ENCODE peak calls at places on chromosomes 3 and 15, in six cellular contexts. One of them, this sample, is unnamed.

GRCh38 chr15:68781766-68782588 is 38.7 kb downstream of the ANP32A start:
- DNase-seq in IMR-90: no peak
- DNase-seq in tibial nerve: peak; percentile 33
- DNase-seq in right lobe of liver: peak; percentile 73
- DNase-seq in lower leg skin: peak; percentile 57
- DNase-seq in uterus: peak; percentile 57
- DNase-seq in this sample: no peak

GRCh38 chr3:29937185-29937584 is 656.3 kb downstream of the RBMS3 start:
- DNase-seq in right lobe of liver: no peak
- DNase-seq in uterus: no peak
- DNase-seq in lower leg skin: no peak
- DNase-seq in tibial nerve: no peak
- DNase-seq in IMR-90: peak; percentile 66
- DNase-seq in this sample: no peak

GRCh38 chr3:126146525-126147146 is 33.8 kb downstream of the ALDH1L1 start:
- DNase-seq in lower leg skin: no peak
- DNase-seq in tibial nerve: no peak
- DNase-seq in IMR-90: no peak
- DNase-seq in uterus: no peak
- DNase-seq in right lobe of liver: no peak
- DNase-seq in this sample: no peak

GRCh38 chr3:71690222-71690821 is 34.9 kb downstream of the EIF4E3 start:
- DNase-seq in lower leg skin: no peak
- DNase-seq in right lobe of liver: no peak
- DNase-seq in tibial nerve: no peak
- DNase-seq in uterus: no peak
- DNase-seq in IMR-90: peak; percentile 76
- DNase-seq in this sample: no peak

GRCh38 chr15:78105541-78106241 is 13.3 kb downstream of the SH2D7 start:
- DNase-seq in lower leg skin: no peak
- DNase-seq in uterus: no peak
- DNase-seq in tibial nerve: no peak
- DNase-seq in right lobe of liver: peak; percentile 8
- DNase-seq in IMR-90: peak; percentile 29
- DNase-seq in this sample: no peak

GRCh38 chr3:134373942-134374790 is at the start of gene AMOTL2:
- DNase-seq in lower leg skin: peak; percentile 82
- DNase-seq in uterus: peak; percentile 91
- DNase-seq in IMR-90: peak; percentile 97
- DNase-seq in tibial nerve: peak; percentile 76
- DNase-seq in right lobe of liver: peak; percentile 88
- DNase-seq in this sample: peak; percentile 64

GRCh38 chr15:40702077-40702476 is 7.1 kb downstream of the RAD51 start:
- DNase-seq in uterus: no peak
- DNase-seq in tibial nerve: no peak
- DNase-seq in IMR-90: peak; percentile 28
- DNase-seq in right lobe of liver: no peak
- DNase-seq in lower leg skin: no peak
- DNase-seq in this sample: no peak

GRCh38 chr15:34155859-34156258 is 54.0 kb downstream of the PGBD4 start:
- DNase-seq in uterus: no peak
- DNase-seq in lower leg skin: no peak
- DNase-seq in right lobe of liver: no peak
- DNase-seq in IMR-90: no peak
- DNase-seq in tibial nerve: no peak
- DNase-seq in this sample: no peak

GRCh38 chr3:177523991-177524438 is 326.7 kb upstream of the TBL1XR1 start:
- DNase-seq in lower leg skin: no peak
- DNase-seq in right lobe of liver: no peak
- DNase-seq in IMR-90: peak; percentile 74
- DNase-seq in uterus: no peak
- DNase-seq in tibial nerve: no peak
- DNase-seq in this sample: no peak

GRCh38 chr15:60038111-60038521 is 34.0 kb downstream of the FOXB1 start:
- DNase-seq in uterus: no peak
- DNase-seq in lower leg skin: no peak
- DNase-seq in IMR-90: no peak
- DNase-seq in tibial nerve: no peak
- DNase-seq in right lobe of liver: no peak
- DNase-seq in this sample: no peak

GRCh38 chr3:119220970-119221667 is 19.6 kb downstream of the B4GALT4 start:
- DNase-seq in right lobe of liver: no peak
- DNase-seq in tibial nerve: no peak
- DNase-seq in IMR-90: no peak
- DNase-seq in uterus: no peak
- DNase-seq in lower leg skin: no peak
- DNase-seq in this sample: no peak

GRCh38 chr15:94844188-94844532 is 612.8 kb downstream of the MCTP2 start:
- DNase-seq in uterus: no peak
- DNase-seq in lower leg skin: no peak
- DNase-seq in right lobe of liver: no peak
- DNase-seq in tibial nerve: no peak
- DNase-seq in IMR-90: no peak
- DNase-seq in this sample: no peak

GRCh38 chr3:38438421-38438820 is 15.3 kb upstream of the ACVR2B start:
- DNase-seq in tibial nerve: no peak
- DNase-seq in uterus: no peak
- DNase-seq in right lobe of liver: no peak
- DNase-seq in IMR-90: peak; percentile 22
- DNase-seq in lower leg skin: no peak
- DNase-seq in this sample: no peak

GRCh38 chr3:40623567-40623966 is 98.8 kb downstream of the ZNF621 start:
- DNase-seq in IMR-90: no peak
- DNase-seq in uterus: no peak
- DNase-seq in right lobe of liver: no peak
- DNase-seq in tibial nerve: no peak
- DNase-seq in lower leg skin: peak; percentile 55
- DNase-seq in this sample: no peak

GRCh38 chr15:86892774-86893449 is 813.2 kb downstream of the AGBL1 start:
- DNase-seq in IMR-90: no peak
- DNase-seq in right lobe of liver: no peak
- DNase-seq in lower leg skin: no peak
- DNase-seq in tibial nerve: no peak
- DNase-seq in uterus: no peak
- DNase-seq in this sample: no peak

GRCh38 chr15:33941279-33942063 is 26.8 kb upstream of the CHRM5 start:
- DNase-seq in lower leg skin: no peak
- DNase-seq in uterus: no peak
- DNase-seq in tibial nerve: no peak
- DNase-seq in right lobe of liver: no peak
- DNase-seq in IMR-90: no peak
- DNase-seq in this sample: no peak

GRCh38 chr3:138879541-138880380 is 45.0 kb upstream of the PIK3CB start:
- DNase-seq in uterus: no peak
- DNase-seq in lower leg skin: no peak
- DNase-seq in IMR-90: no peak
- DNase-seq in tibial nerve: no peak
- DNase-seq in right lobe of liver: no peak
- DNase-seq in this sample: no peak

GRCh38 chr15:91921188-91921820 is 67.8 kb downstream of the SLCO3A1 start:
- DNase-seq in lower leg skin: no peak
- DNase-seq in tibial nerve: no peak
- DNase-seq in right lobe of liver: no peak
- DNase-seq in IMR-90: peak; percentile 44
- DNase-seq in uterus: no peak
- DNase-seq in this sample: no peak

GRCh38 chr15:72042054-72042453 is 75.9 kb downstream of the MYO9A start:
- DNase-seq in lower leg skin: no peak
- DNase-seq in tibial nerve: no peak
- DNase-seq in IMR-90: no peak
- DNase-seq in right lobe of liver: no peak
- DNase-seq in uterus: no peak
- DNase-seq in this sample: no peak

GRCh38 chr15:38692789-38693062 is 128.1 kb upstream of the RASGRP1 start:
- DNase-seq in uterus: no peak
- DNase-seq in right lobe of liver: no peak
- DNase-seq in IMR-90: no peak
- DNase-seq in tibial nerve: no peak
- DNase-seq in lower leg skin: no peak
- DNase-seq in this sample: no peak

GRCh38 chr3:94121161-94121560 is 58.3 kb downstream of the NSUN3 start:
- DNase-seq in lower leg skin: no peak
- DNase-seq in tibial nerve: no peak
- DNase-seq in IMR-90: no peak
- DNase-seq in right lobe of liver: no peak
- DNase-seq in uterus: no peak
- DNase-seq in this sample: no peak

DNA sequence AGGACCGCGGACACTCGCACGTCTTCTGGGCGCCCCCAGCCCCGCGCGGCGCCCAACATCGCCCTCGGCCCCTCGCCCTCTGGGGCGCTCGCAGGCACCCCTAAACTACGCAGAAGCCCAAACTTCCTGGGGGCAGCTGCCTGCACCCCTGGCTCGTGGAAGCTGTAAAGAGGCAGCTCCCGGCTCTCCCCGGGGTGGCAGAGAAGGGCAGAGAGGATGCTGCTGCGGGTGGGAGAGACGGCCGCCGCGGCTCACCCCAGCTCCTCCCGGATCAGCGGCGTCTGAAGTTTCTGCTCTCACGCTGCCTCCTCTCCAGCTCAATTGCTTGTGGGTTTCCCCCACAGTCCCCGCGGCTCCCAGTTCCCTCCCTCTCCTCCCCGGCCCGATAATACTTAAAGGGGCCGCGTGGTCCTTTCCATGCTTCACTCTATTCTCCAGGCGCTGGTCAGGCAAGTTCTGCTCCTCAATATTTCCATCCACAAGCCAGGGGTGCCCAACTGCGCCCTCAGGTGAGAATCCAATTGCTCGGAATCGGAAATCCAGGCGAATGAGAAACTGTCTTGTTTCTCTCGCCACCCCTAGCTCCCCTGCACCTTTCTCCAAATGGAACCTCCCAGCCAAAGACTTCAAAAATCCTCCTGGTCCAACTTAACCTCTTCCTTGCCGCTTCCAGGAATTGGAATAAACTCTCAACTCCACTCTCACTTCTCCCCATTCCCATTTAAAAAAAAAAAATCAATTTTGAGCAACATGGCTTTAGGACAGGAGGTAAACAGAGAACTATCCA is 748.5 kb downstream of the ROBO1 start:
- DNase-seq in lower leg skin: peak; percentile 78
- DNase-seq in IMR-90: peak; percentile 93
- DNase-seq in right lobe of liver: peak; percentile 58
- DNase-seq in tibial nerve: peak; percentile 48
- DNase-seq in uterus: peak; percentile 80
- DNase-seq in this sample: no peak
- TF ChIP-seq POLR2A in lower leg skin: no peak
- TF ChIP-seq POLR2A in IMR-90: peak; percentile 94
- TF ChIP-seq POLR2A in right lobe of liver: peak; percentile 40
- TF ChIP-seq POLR2A in tibial nerve: peak; percentile 20
- TF ChIP-seq POLR2A in uterus: peak; percentile 59
- TF ChIP-seq POLR2A in this sample: peak; percentile 34

GRCh38 chr3:47475029-47475569 is 642 bp downstream of the SCAP start:
- DNase-seq in tibial nerve: no peak
- DNase-seq in IMR-90: peak; percentile 32
- DNase-seq in lower leg skin: no peak
- DNase-seq in right lobe of liver: no peak
- DNase-seq in uterus: no peak
- DNase-seq in this sample: no peak

GRCh38 chr3:47478022-47478421 is 2.3 kb upstream of the SCAP start:
- DNase-seq in IMR-90: no peak
- DNase-seq in uterus: no peak
- DNase-seq in tibial nerve: no peak
- DNase-seq in right lobe of liver: no peak
- DNase-seq in lower leg skin: no peak
- DNase-seq in this sample: no peak

GRCh38 chr3:47476330-47476626 is 537 bp upstream of the SCAP start:
- DNase-seq in right lobe of liver: no peak
- DNase-seq in lower leg skin: no peak
- DNase-seq in IMR-90: no peak
- DNase-seq in uterus: no peak
- DNase-seq in tibial nerve: no peak
- DNase-seq in this sample: no peak

GRCh38 chr3:47476644-47477199 is 981 bp upstream of the SCAP start:
- DNase-seq in IMR-90: no peak
- DNase-seq in uterus: no peak
- DNase-seq in right lobe of liver: no peak
- DNase-seq in tibial nerve: no peak
- DNase-seq in lower leg skin: no peak
- DNase-seq in this sample: no peak

GRCh38 chr3:47475570-47476329 is at the start of gene SCAP:
- DNase-seq in right lobe of liver: peak; percentile 96
- DNase-seq in uterus: peak; percentile 92
- DNase-seq in lower leg skin: peak; percentile 89
- DNase-seq in tibial nerve: peak; percentile 92
- DNase-seq in IMR-90: peak; percentile 64
- DNase-seq in this sample: peak; percentile 91
- TF ChIP-seq POLR2A in right lobe of liver: peak; percentile 67
- TF ChIP-seq POLR2A in uterus: peak; percentile 62
- TF ChIP-seq POLR2A in lower leg skin: no peak
- TF ChIP-seq POLR2A in tibial nerve: no peak
- TF ChIP-seq POLR2A in IMR-90: no peak
- TF ChIP-seq POLR2A in this sample: no peak

GRCh38 chr3:27483117-27484001 is 825 bp downstream of the SLC4A7 start:
- DNase-seq in IMR-90: peak; percentile 81
- DNase-seq in uterus: peak; percentile 43
- DNase-seq in tibial nerve: no peak
- DNase-seq in right lobe of liver: peak; percentile 57
- DNase-seq in lower leg skin: peak; percentile 71
- DNase-seq in this sample: peak; percentile 21

GRCh38 chr3:27487383-27487782 is 3.2 kb upstream of the SLC4A7 start:
- DNase-seq in right lobe of liver: no peak
- DNase-seq in lower leg skin: no peak
- DNase-seq in tibial nerve: no peak
- DNase-seq in uterus: no peak
- DNase-seq in IMR-90: peak; percentile 59
- DNase-seq in this sample: no peak

GRCh38 chr3:27485853-27486252 is 1.7 kb upstream of the SLC4A7 start:
- DNase-seq in IMR-90: no peak
- DNase-seq in tibial nerve: no peak
- DNase-seq in uterus: no peak
- DNase-seq in right lobe of liver: no peak
- DNase-seq in lower leg skin: no peak
- DNase-seq in this sample: no peak

GRCh38 chr3:27486328-27486727 is 2.1 kb upstream of the SLC4A7 start:
- DNase-seq in uterus: no peak
- DNase-seq in lower leg skin: no peak
- DNase-seq in right lobe of liver: no peak
- DNase-seq in IMR-90: no peak
- DNase-seq in tibial nerve: no peak
- DNase-seq in this sample: no peak

GRCh38 chr3:27484002-27484844 is at the start of gene SLC4A7:
- DNase-seq in IMR-90: peak; percentile 94
- DNase-seq in right lobe of liver: peak; percentile 99
- DNase-seq in uterus: peak; percentile 97
- DNase-seq in lower leg skin: peak; percentile 96
- DNase-seq in tibial nerve: peak; percentile 96
- DNase-seq in this sample: peak; percentile 88
- TF ChIP-seq POLR2A in IMR-90: peak; percentile 96
- TF ChIP-seq POLR2A in right lobe of liver: peak; percentile 99
- TF ChIP-seq POLR2A in uterus: peak; percentile 99
- TF ChIP-seq POLR2A in lower leg skin: peak; percentile 82
- TF ChIP-seq POLR2A in tibial nerve: peak; percentile 94
- TF ChIP-seq POLR2A in this sample: peak; percentile 64

DNA sequence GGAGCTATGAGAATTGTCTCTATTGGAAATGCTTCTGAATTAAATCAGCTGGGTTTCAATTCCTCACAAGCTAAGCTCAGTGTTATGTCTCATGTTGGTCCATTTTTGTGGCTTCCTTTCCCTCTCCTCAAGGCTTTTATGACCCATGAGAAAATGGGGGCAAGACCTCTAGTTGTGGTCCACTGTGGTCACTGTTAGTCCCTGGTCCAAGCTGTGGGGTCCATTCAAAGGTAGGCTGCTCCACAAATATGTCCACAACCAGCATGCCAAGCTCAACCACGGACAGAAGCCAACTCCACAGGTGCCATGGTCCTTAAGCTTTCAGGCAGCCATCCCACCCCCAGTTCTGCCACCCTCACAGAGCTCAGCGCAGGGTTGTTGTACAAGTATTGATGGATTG is 14.9 kb upstream of the TPM1 start:
- DNase-seq in lower leg skin: no peak
- DNase-seq in IMR-90: no peak
- DNase-seq in uterus: no peak
- DNase-seq in tibial nerve: no peak
- DNase-seq in right lobe of liver: no peak
- DNase-seq in this sample: no peak
- TF ChIP-seq POLR2A in lower leg skin: no peak
- TF ChIP-seq POLR2A in IMR-90: no peak
- TF ChIP-seq POLR2A in uterus: no peak
- TF ChIP-seq POLR2A in tibial nerve: no peak
- TF ChIP-seq POLR2A in right lobe of liver: no peak
- TF ChIP-seq POLR2A in this sample: no peak

This sample was measured in GM12891.